ENCODE peak calls at places on chromosomes 1 and 21, in eight cellular contexts. F is nephron progenitor cell, P is A673, I is psoas muscle, U is WTC11, Z is NCI-H1105, H is non-pigmented ciliary epithelial cell, K is Karpas-422. G is an unnamed sample.

GRCh38 chr1:204453141-204453772 is 41.3 kb downstream of the PIK3C2B start:
- DNase-seq in H (no peak), F (no peak), P (peak; percentile 96), Z (no peak), K (no peak), U (no peak), I (no peak), G (no peak)

GRCh38 chr21:37787456-37787855 is 128.8 kb downstream of the KCNJ6 start:
- DNase-seq in Z (no peak), H (peak; percentile 78), I (no peak), U (no peak), P (no peak), K (no peak), F (no peak), G (no peak)

GRCh38 chr1:174626031-174627020 is 178.6 kb downstream of the GPR52 start:
- DNase-seq in H (peak; percentile 65), K (no peak), I (no peak), U (no peak), Z (no peak), P (no peak), F (no peak), G (no peak)

GRCh38 chr1:197902454-197903195 is at the start of gene C1orf53:
- DNase-seq in I (peak; percentile 93), Z (peak; percentile 84), F (peak; percentile 89), K (peak; percentile 95), P (peak; percentile 89), U (peak; percentile 85), H (no peak), G (peak; percentile 82)

GRCh38 chr1:166888710-166889109 is 12.6 kb upstream of the TADA1 start:
- DNase-seq in H (no peak), I (no peak), F (no peak), P (no peak), K (no peak), U (no peak), Z (no peak), G (no peak)

GRCh38 chr1:208975456-208975855 is 608.1 kb upstream of the CAMK1G start:
- DNase-seq in K (no peak), Z (no peak), U (no peak), P (no peak), I (no peak), F (no peak), H (no peak), G (no peak)

GRCh38 chr1:156106624-156107488 is 7.7 kb upstream of the LMNA start:
- DNase-seq in F (no peak), K (no peak), P (no peak), Z (no peak), U (peak; percentile 72), H (no peak), I (no peak), G (peak; percentile 63)

GRCh38 chr1:155037851-155038441 is 4.3 kb downstream of the DCST1 start:
- DNase-seq in K (no peak), U (no peak), H (no peak), I (no peak), P (no peak), Z (no peak), F (no peak), G (no peak)

GRCh38 chr1:239912471-239912870 is 179.2 kb upstream of the FMN2 start:
- DNase-seq in H (no peak), U (no peak), Z (no peak), I (no peak), K (no peak), P (no peak), F (no peak), G (no peak)

GRCh38 chr1:2496746-2497145 is 20.7 kb downstream of the PLCH2 start:
- DNase-seq in F (no peak), H (no peak), I (no peak), Z (no peak), U (no peak), P (no peak), K (no peak), G (no peak)

GRCh38 chr1:227846265-227846858 is 30.9 kb downstream of the PRSS38 start:
- DNase-seq in I (no peak), P (no peak), H (no peak), K (no peak), F (no peak), Z (no peak), U (no peak), G (no peak)

GRCh38 chr1:100860397-100860991 is 34.1 kb downstream of the EXTL2 start:
- DNase-seq in F (no peak), P (peak; percentile 48), Z (no peak), H (peak; percentile 77), I (no peak), K (no peak), U (no peak), G (peak; percentile 63)